ENCODE peak calls at places on chromosomes 13 and 19, in nine cellular contexts. One of them, this sample, is unnamed.

GRCh38 chr19:19777692-19778091 is 43.9 kb downstream of the ZNF506 start:
- DNase-seq in stimulated activated CD8-positive, alpha-beta memory T cell treated with anti-CD3 and anti-CD28 coated beads, Interleukin-15, amount 100 ng/mL, for 24 hours: no peak
- DNase-seq in immature natural killer cell: no peak
- DNase-seq in progenitor cell of endocrine pancreas: no peak
- DNase-seq in NCI-H748 treated with DMSO at 0.1 percent for 48 hours: no peak
- DNase-seq in nucleus accumbens: no peak
- DNase-seq in ELF-1: no peak
- DNase-seq in NCI-H1092 treated with DMSO at 0.1 percent for 48 hours: no peak
- DNase-seq in uterus: no peak
- DNase-seq in this sample: no peak

GRCh38 chr19:8075158-8076086 is 22.9 kb downstream of the CCL25 start:
- DNase-seq in uterus: no peak
- DNase-seq in stimulated activated CD8-positive, alpha-beta memory T cell treated with anti-CD3 and anti-CD28 coated beads, Interleukin-15, amount 100 ng/mL, for 24 hours: no peak
- DNase-seq in ELF-1: no peak
- DNase-seq in NCI-H1092 treated with DMSO at 0.1 percent for 48 hours: no peak
- DNase-seq in NCI-H748 treated with DMSO at 0.1 percent for 48 hours: no peak
- DNase-seq in immature natural killer cell: no peak
- DNase-seq in progenitor cell of endocrine pancreas: no peak
- DNase-seq in nucleus accumbens: no peak
- DNase-seq in this sample: no peak

GRCh38 chr13:109154546-109154945 is 525.1 kb downstream of the MYO16 start:
- DNase-seq in nucleus accumbens: no peak
- DNase-seq in stimulated activated CD8-positive, alpha-beta memory T cell treated with anti-CD3 and anti-CD28 coated beads, Interleukin-15, amount 100 ng/mL, for 24 hours: no peak
- DNase-seq in progenitor cell of endocrine pancreas: no peak
- DNase-seq in uterus: no peak
- DNase-seq in immature natural killer cell: no peak
- DNase-seq in ELF-1: no peak
- DNase-seq in NCI-H1092 treated with DMSO at 0.1 percent for 48 hours: no peak
- DNase-seq in NCI-H748 treated with DMSO at 0.1 percent for 48 hours: no peak
- DNase-seq in this sample: no peak

GRCh38 chr19:6821639-6822310 is 49.3 kb downstream of the VAV1 start:
- DNase-seq in ELF-1: no peak
- DNase-seq in NCI-H1092 treated with DMSO at 0.1 percent for 48 hours: no peak
- DNase-seq in progenitor cell of endocrine pancreas: no peak
- DNase-seq in NCI-H748 treated with DMSO at 0.1 percent for 48 hours: no peak
- DNase-seq in nucleus accumbens: no peak
- DNase-seq in stimulated activated CD8-positive, alpha-beta memory T cell treated with anti-CD3 and anti-CD28 coated beads, Interleukin-15, amount 100 ng/mL, for 24 hours: no peak
- DNase-seq in immature natural killer cell: no peak
- DNase-seq in uterus: no peak
- DNase-seq in this sample: no peak

GRCh38 chr13:79108914-79109643 is 297.0 kb downstream of the RBM26 start:
- DNase-seq in uterus: no peak
- DNase-seq in stimulated activated CD8-positive, alpha-beta memory T cell treated with anti-CD3 and anti-CD28 coated beads, Interleukin-15, amount 100 ng/mL, for 24 hours: no peak
- DNase-seq in NCI-H1092 treated with DMSO at 0.1 percent for 48 hours: peak; percentile 99
- DNase-seq in ELF-1: no peak
- DNase-seq in NCI-H748 treated with DMSO at 0.1 percent for 48 hours: peak; percentile 88
- DNase-seq in nucleus accumbens: no peak
- DNase-seq in progenitor cell of endocrine pancreas: no peak
- DNase-seq in immature natural killer cell: no peak
- DNase-seq in this sample: no peak

GRCh38 chr19:34367424-34367957 is 2.5 kb downstream of the GPI start:
- DNase-seq in stimulated activated CD8-positive, alpha-beta memory T cell treated with anti-CD3 and anti-CD28 coated beads, Interleukin-15, amount 100 ng/mL, for 24 hours: no peak
- DNase-seq in NCI-H1092 treated with DMSO at 0.1 percent for 48 hours: no peak
- DNase-seq in NCI-H748 treated with DMSO at 0.1 percent for 48 hours: no peak
- DNase-seq in progenitor cell of endocrine pancreas: no peak
- DNase-seq in ELF-1: no peak
- DNase-seq in immature natural killer cell: no peak
- DNase-seq in nucleus accumbens: no peak
- DNase-seq in uterus: no peak
- DNase-seq in this sample: no peak

GRCh38 chr13:50617134-50617721 is 226.3 kb downstream of the DLEU7 start:
- DNase-seq in uterus: peak; percentile 41
- DNase-seq in stimulated activated CD8-positive, alpha-beta memory T cell treated with anti-CD3 and anti-CD28 coated beads, Interleukin-15, amount 100 ng/mL, for 24 hours: no peak
- DNase-seq in NCI-H748 treated with DMSO at 0.1 percent for 48 hours: no peak
- DNase-seq in ELF-1: no peak
- DNase-seq in NCI-H1092 treated with DMSO at 0.1 percent for 48 hours: no peak
- DNase-seq in progenitor cell of endocrine pancreas: no peak
- DNase-seq in nucleus accumbens: no peak
- DNase-seq in immature natural killer cell: no peak
- DNase-seq in this sample: no peak

GRCh38 chr13:44296856-44297255 is 76.8 kb upstream of the SERP2 start:
- DNase-seq in nucleus accumbens: no peak
- DNase-seq in NCI-H748 treated with DMSO at 0.1 percent for 48 hours: no peak
- DNase-seq in ELF-1: no peak
- DNase-seq in immature natural killer cell: no peak
- DNase-seq in stimulated activated CD8-positive, alpha-beta memory T cell treated with anti-CD3 and anti-CD28 coated beads, Interleukin-15, amount 100 ng/mL, for 24 hours: no peak
- DNase-seq in progenitor cell of endocrine pancreas: no peak
- DNase-seq in uterus: no peak
- DNase-seq in NCI-H1092 treated with DMSO at 0.1 percent for 48 hours: no peak
- DNase-seq in this sample: no peak

GRCh38 chr19:17448190-17448967 is at the start of gene TMEM221:
- DNase-seq in NCI-H748 treated with DMSO at 0.1 percent for 48 hours: no peak
- DNase-seq in NCI-H1092 treated with DMSO at 0.1 percent for 48 hours: no peak
- DNase-seq in ELF-1: peak; percentile 38
- DNase-seq in progenitor cell of endocrine pancreas: peak; percentile 71
- DNase-seq in immature natural killer cell: peak; percentile 24
- DNase-seq in nucleus accumbens: peak; percentile 7
- DNase-seq in stimulated activated CD8-positive, alpha-beta memory T cell treated with anti-CD3 and anti-CD28 coated beads, Interleukin-15, amount 100 ng/mL, for 24 hours: no peak
- DNase-seq in uterus: peak; percentile 49
- DNase-seq in this sample: peak; percentile 88

GRCh38 chr19:10915511-10916091 is 12.8 kb downstream of the YIPF2 start:
- DNase-seq in stimulated activated CD8-positive, alpha-beta memory T cell treated with anti-CD3 and anti-CD28 coated beads, Interleukin-15, amount 100 ng/mL, for 24 hours: no peak
- DNase-seq in NCI-H748 treated with DMSO at 0.1 percent for 48 hours: no peak
- DNase-seq in immature natural killer cell: no peak
- DNase-seq in ELF-1: no peak
- DNase-seq in uterus: no peak
- DNase-seq in progenitor cell of endocrine pancreas: no peak
- DNase-seq in nucleus accumbens: no peak
- DNase-seq in NCI-H1092 treated with DMSO at 0.1 percent for 48 hours: no peak
- DNase-seq in this sample: no peak

GRCh38 chr19:11814707-11815050 is 606 bp downstream of the ZNF440 start:
- DNase-seq in uterus: no peak
- DNase-seq in ELF-1: peak; percentile 42
- DNase-seq in NCI-H748 treated with DMSO at 0.1 percent for 48 hours: no peak
- DNase-seq in stimulated activated CD8-positive, alpha-beta memory T cell treated with anti-CD3 and anti-CD28 coated beads, Interleukin-15, amount 100 ng/mL, for 24 hours: no peak
- DNase-seq in NCI-H1092 treated with DMSO at 0.1 percent for 48 hours: peak; percentile 14
- DNase-seq in immature natural killer cell: no peak
- DNase-seq in progenitor cell of endocrine pancreas: no peak
- DNase-seq in nucleus accumbens: no peak
- DNase-seq in this sample: peak; percentile 69

GRCh38 chr19:49712397-49712859 is 21.5 kb downstream of the CPT1C start:
- DNase-seq in nucleus accumbens: no peak
- DNase-seq in NCI-H748 treated with DMSO at 0.1 percent for 48 hours: no peak
- DNase-seq in ELF-1: peak; percentile 96
- DNase-seq in uterus: peak; percentile 95
- DNase-seq in progenitor cell of endocrine pancreas: no peak
- DNase-seq in immature natural killer cell: no peak
- DNase-seq in NCI-H1092 treated with DMSO at 0.1 percent for 48 hours: no peak
- DNase-seq in stimulated activated CD8-positive, alpha-beta memory T cell treated with anti-CD3 and anti-CD28 coated beads, Interleukin-15, amount 100 ng/mL, for 24 hours: no peak
- DNase-seq in this sample: peak; percentile 20

GRCh38 chr13:91032104-91032503 is 315.4 kb upstream of the MIR17HG start:
- DNase-seq in immature natural killer cell: no peak
- DNase-seq in ELF-1: no peak
- DNase-seq in nucleus accumbens: no peak
- DNase-seq in NCI-H748 treated with DMSO at 0.1 percent for 48 hours: no peak
- DNase-seq in stimulated activated CD8-positive, alpha-beta memory T cell treated with anti-CD3 and anti-CD28 coated beads, Interleukin-15, amount 100 ng/mL, for 24 hours: no peak
- DNase-seq in NCI-H1092 treated with DMSO at 0.1 percent for 48 hours: no peak
- DNase-seq in uterus: no peak
- DNase-seq in progenitor cell of endocrine pancreas: no peak
- DNase-seq in this sample: no peak

GRCh38 chr19:31905980-31906948 is 439.1 kb upstream of the ZNF507 start:
- DNase-seq in uterus: peak; percentile 58
- DNase-seq in immature natural killer cell: no peak
- DNase-seq in nucleus accumbens: no peak
- DNase-seq in NCI-H748 treated with DMSO at 0.1 percent for 48 hours: no peak
- DNase-seq in NCI-H1092 treated with DMSO at 0.1 percent for 48 hours: no peak
- DNase-seq in ELF-1: no peak
- DNase-seq in progenitor cell of endocrine pancreas: no peak
- DNase-seq in stimulated activated CD8-positive, alpha-beta memory T cell treated with anti-CD3 and anti-CD28 coated beads, Interleukin-15, amount 100 ng/mL, for 24 hours: no peak
- DNase-seq in this sample: peak; percentile 66

GRCh38 chr13:110444226-110444653 is 117.3 kb downstream of the RAB20 start:
- DNase-seq in stimulated activated CD8-positive, alpha-beta memory T cell treated with anti-CD3 and anti-CD28 coated beads, Interleukin-15, amount 100 ng/mL, for 24 hours: no peak
- DNase-seq in ELF-1: no peak
- DNase-seq in progenitor cell of endocrine pancreas: no peak
- DNase-seq in NCI-H1092 treated with DMSO at 0.1 percent for 48 hours: no peak
- DNase-seq in immature natural killer cell: no peak
- DNase-seq in NCI-H748 treated with DMSO at 0.1 percent for 48 hours: no peak
- DNase-seq in uterus: peak; percentile 58
- DNase-seq in nucleus accumbens: no peak
- DNase-seq in this sample: no peak

GRCh38 chr13:76440568-76440967 is 445.6 kb downstream of the KCTD12 start:
- DNase-seq in immature natural killer cell: no peak
- DNase-seq in uterus: no peak
- DNase-seq in stimulated activated CD8-positive, alpha-beta memory T cell treated with anti-CD3 and anti-CD28 coated beads, Interleukin-15, amount 100 ng/mL, for 24 hours: no peak
- DNase-seq in ELF-1: no peak
- DNase-seq in nucleus accumbens: no peak
- DNase-seq in NCI-H748 treated with DMSO at 0.1 percent for 48 hours: no peak
- DNase-seq in NCI-H1092 treated with DMSO at 0.1 percent for 48 hours: no peak
- DNase-seq in progenitor cell of endocrine pancreas: no peak
- DNase-seq in this sample: no peak

GRCh38 chr19:5016781-5017180 is 47.9 kb downstream of the KDM4B start:
- DNase-seq in NCI-H748 treated with DMSO at 0.1 percent for 48 hours: no peak
- DNase-seq in NCI-H1092 treated with DMSO at 0.1 percent for 48 hours: no peak
- DNase-seq in nucleus accumbens: no peak
- DNase-seq in stimulated activated CD8-positive, alpha-beta memory T cell treated with anti-CD3 and anti-CD28 coated beads, Interleukin-15, amount 100 ng/mL, for 24 hours: no peak
- DNase-seq in ELF-1: no peak
- DNase-seq in immature natural killer cell: no peak
- DNase-seq in progenitor cell of endocrine pancreas: no peak
- DNase-seq in uterus: no peak
- DNase-seq in this sample: peak; percentile 18

GRCh38 chr19:36054733-36055686 is at the start of gene WDR62:
- DNase-seq in ELF-1: peak; percentile 97
- DNase-seq in nucleus accumbens: peak; percentile 97
- DNase-seq in NCI-H748 treated with DMSO at 0.1 percent for 48 hours: peak; percentile 98
- DNase-seq in immature natural killer cell: peak; percentile 95
- DNase-seq in progenitor cell of endocrine pancreas: peak; percentile 92
- DNase-seq in uterus: peak; percentile 49
- DNase-seq in NCI-H1092 treated with DMSO at 0.1 percent for 48 hours: peak; percentile 96
- DNase-seq in stimulated activated CD8-positive, alpha-beta memory T cell treated with anti-CD3 and anti-CD28 coated beads, Interleukin-15, amount 100 ng/mL, for 24 hours: peak; percentile 88
- DNase-seq in this sample: peak; percentile 97

GRCh38 chr13:29978211-29978610 is 127.8 kb upstream of the UBL3 start:
- DNase-seq in NCI-H748 treated with DMSO at 0.1 percent for 48 hours: no peak
- DNase-seq in stimulated activated CD8-positive, alpha-beta memory T cell treated with anti-CD3 and anti-CD28 coated beads, Interleukin-15, amount 100 ng/mL, for 24 hours: no peak
- DNase-seq in progenitor cell of endocrine pancreas: no peak
- DNase-seq in ELF-1: no peak
- DNase-seq in NCI-H1092 treated with DMSO at 0.1 percent for 48 hours: no peak
- DNase-seq in uterus: no peak
- DNase-seq in immature natural killer cell: no peak
- DNase-seq in nucleus accumbens: no peak
- DNase-seq in this sample: no peak

GRCh38 chr13:43424386-43424785 is 362.4 kb downstream of the ENOX1 start:
- DNase-seq in nucleus accumbens: no peak
- DNase-seq in progenitor cell of endocrine pancreas: no peak
- DNase-seq in stimulated activated CD8-positive, alpha-beta memory T cell treated with anti-CD3 and anti-CD28 coated beads, Interleukin-15, amount 100 ng/mL, for 24 hours: no peak
- DNase-seq in NCI-H1092 treated with DMSO at 0.1 percent for 48 hours: no peak
- DNase-seq in ELF-1: no peak
- DNase-seq in immature natural killer cell: no peak
- DNase-seq in uterus: no peak
- DNase-seq in NCI-H748 treated with DMSO at 0.1 percent for 48 hours: no peak
- DNase-seq in this sample: peak; percentile 54

GRCh38 chr13:102872531-102872930 is 26.7 kb downstream of the ERCC5 start:
- DNase-seq in NCI-H1092 treated with DMSO at 0.1 percent for 48 hours: no peak
- DNase-seq in stimulated activated CD8-positive, alpha-beta memory T cell treated with anti-CD3 and anti-CD28 coated beads, Interleukin-15, amount 100 ng/mL, for 24 hours: no peak
- DNase-seq in NCI-H748 treated with DMSO at 0.1 percent for 48 hours: no peak
- DNase-seq in nucleus accumbens: no peak
- DNase-seq in uterus: no peak
- DNase-seq in ELF-1: no peak
- DNase-seq in immature natural killer cell: no peak
- DNase-seq in progenitor cell of endocrine pancreas: no peak
- DNase-seq in this sample: no peak

GRCh38 chr13:26423634-26424033 is 133.8 kb upstream of the WASF3 start:
- DNase-seq in progenitor cell of endocrine pancreas: no peak
- DNase-seq in stimulated activated CD8-positive, alpha-beta memory T cell treated with anti-CD3 and anti-CD28 coated beads, Interleukin-15, amount 100 ng/mL, for 24 hours: no peak
- DNase-seq in uterus: peak; percentile 75
- DNase-seq in nucleus accumbens: no peak
- DNase-seq in NCI-H1092 treated with DMSO at 0.1 percent for 48 hours: no peak
- DNase-seq in NCI-H748 treated with DMSO at 0.1 percent for 48 hours: no peak
- DNase-seq in immature natural killer cell: no peak
- DNase-seq in ELF-1: peak; percentile 76
- DNase-seq in this sample: no peak

GRCh38 chr19:5693195-5694166 is 3.4 kb downstream of the RPL36 start:
- DNase-seq in immature natural killer cell: no peak
- DNase-seq in NCI-H1092 treated with DMSO at 0.1 percent for 48 hours: no peak
- DNase-seq in uterus: no peak
- DNase-seq in NCI-H748 treated with DMSO at 0.1 percent for 48 hours: no peak
- DNase-seq in progenitor cell of endocrine pancreas: no peak
- DNase-seq in nucleus accumbens: no peak
- DNase-seq in stimulated activated CD8-positive, alpha-beta memory T cell treated with anti-CD3 and anti-CD28 coated beads, Interleukin-15, amount 100 ng/mL, for 24 hours: no peak
- DNase-seq in ELF-1: no peak
- DNase-seq in this sample: no peak

GRCh38 chr19:44553478-44554171 is 24.1 kb upstream of the CEACAM20 start:
- DNase-seq in nucleus accumbens: no peak
- DNase-seq in immature natural killer cell: no peak
- DNase-seq in ELF-1: no peak
- DNase-seq in progenitor cell of endocrine pancreas: no peak
- DNase-seq in NCI-H748 treated with DMSO at 0.1 percent for 48 hours: no peak
- DNase-seq in NCI-H1092 treated with DMSO at 0.1 percent for 48 hours: no peak
- DNase-seq in uterus: no peak
- DNase-seq in stimulated activated CD8-positive, alpha-beta memory T cell treated with anti-CD3 and anti-CD28 coated beads, Interleukin-15, amount 100 ng/mL, for 24 hours: no peak
- DNase-seq in this sample: no peak

GRCh38 chr19:45668342-45668871 is 386 bp downstream of the GIPR start:
- DNase-seq in ELF-1: no peak
- DNase-seq in immature natural killer cell: peak; percentile 47
- DNase-seq in nucleus accumbens: no peak
- DNase-seq in NCI-H748 treated with DMSO at 0.1 percent for 48 hours: no peak
- DNase-seq in progenitor cell of endocrine pancreas: no peak
- DNase-seq in stimulated activated CD8-positive, alpha-beta memory T cell treated with anti-CD3 and anti-CD28 coated beads, Interleukin-15, amount 100 ng/mL, for 24 hours: no peak
- DNase-seq in uterus: no peak
- DNase-seq in NCI-H1092 treated with DMSO at 0.1 percent for 48 hours: peak; percentile 2
- DNase-seq in this sample: no peak

GRCh38 chr13:99191900-99192399 is 8.7 kb upstream of the UBAC2 start:
- DNase-seq in nucleus accumbens: no peak
- DNase-seq in immature natural killer cell: no peak
- DNase-seq in NCI-H748 treated with DMSO at 0.1 percent for 48 hours: no peak
- DNase-seq in stimulated activated CD8-positive, alpha-beta memory T cell treated with anti-CD3 and anti-CD28 coated beads, Interleukin-15, amount 100 ng/mL, for 24 hours: no peak
- DNase-seq in NCI-H1092 treated with DMSO at 0.1 percent for 48 hours: no peak
- DNase-seq in uterus: no peak
- DNase-seq in progenitor cell of endocrine pancreas: no peak
- DNase-seq in ELF-1: no peak
- DNase-seq in this sample: peak; percentile 79

GRCh38 chr19:42289556-42290041 is 12.3 kb upstream of the PRR19 start:
- DNase-seq in immature natural killer cell: no peak
- DNase-seq in uterus: no peak
- DNase-seq in NCI-H1092 treated with DMSO at 0.1 percent for 48 hours: no peak
- DNase-seq in ELF-1: no peak
- DNase-seq in progenitor cell of endocrine pancreas: no peak
- DNase-seq in NCI-H748 treated with DMSO at 0.1 percent for 48 hours: no peak
- DNase-seq in nucleus accumbens: no peak
- DNase-seq in stimulated activated CD8-positive, alpha-beta memory T cell treated with anti-CD3 and anti-CD28 coated beads, Interleukin-15, amount 100 ng/mL, for 24 hours: no peak
- DNase-seq in this sample: no peak

GRCh38 chr19:5147971-5148793 is 179.3 kb downstream of the KDM4B start:
- DNase-seq in stimulated activated CD8-positive, alpha-beta memory T cell treated with anti-CD3 and anti-CD28 coated beads, Interleukin-15, amount 100 ng/mL, for 24 hours: no peak
- DNase-seq in nucleus accumbens: no peak
- DNase-seq in NCI-H1092 treated with DMSO at 0.1 percent for 48 hours: no peak
- DNase-seq in progenitor cell of endocrine pancreas: no peak
- DNase-seq in uterus: no peak
- DNase-seq in ELF-1: no peak
- DNase-seq in immature natural killer cell: no peak
- DNase-seq in NCI-H748 treated with DMSO at 0.1 percent for 48 hours: no peak
- DNase-seq in this sample: no peak

GRCh38 chr13:48561461-48562224 is 28.8 kb upstream of the RCBTB2 start:
- DNase-seq in NCI-H748 treated with DMSO at 0.1 percent for 48 hours: no peak
- DNase-seq in immature natural killer cell: peak; percentile 31
- DNase-seq in NCI-H1092 treated with DMSO at 0.1 percent for 48 hours: no peak
- DNase-seq in ELF-1: no peak
- DNase-seq in uterus: no peak
- DNase-seq in stimulated activated CD8-positive, alpha-beta memory T cell treated with anti-CD3 and anti-CD28 coated beads, Interleukin-15, amount 100 ng/mL, for 24 hours: no peak
- DNase-seq in nucleus accumbens: no peak
- DNase-seq in progenitor cell of endocrine pancreas: no peak
- DNase-seq in this sample: no peak

GRCh38 chr13:77516342-77516789 is 19.1 kb upstream of the SCEL start:
- DNase-seq in uterus: no peak
- DNase-seq in NCI-H748 treated with DMSO at 0.1 percent for 48 hours: no peak
- DNase-seq in progenitor cell of endocrine pancreas: no peak
- DNase-seq in immature natural killer cell: no peak
- DNase-seq in nucleus accumbens: no peak
- DNase-seq in NCI-H1092 treated with DMSO at 0.1 percent for 48 hours: no peak
- DNase-seq in ELF-1: no peak
- DNase-seq in stimulated activated CD8-positive, alpha-beta memory T cell treated with anti-CD3 and anti-CD28 coated beads, Interleukin-15, amount 100 ng/mL, for 24 hours: no peak
- DNase-seq in this sample: peak; percentile 74

GRCh38 chr19:4130635-4131438 is 6.9 kb upstream of the MAP2K2 start:
- DNase-seq in NCI-H748 treated with DMSO at 0.1 percent for 48 hours: no peak
- DNase-seq in nucleus accumbens: no peak
- DNase-seq in uterus: no peak
- DNase-seq in NCI-H1092 treated with DMSO at 0.1 percent for 48 hours: no peak
- DNase-seq in progenitor cell of endocrine pancreas: no peak
- DNase-seq in immature natural killer cell: no peak
- DNase-seq in stimulated activated CD8-positive, alpha-beta memory T cell treated with anti-CD3 and anti-CD28 coated beads, Interleukin-15, amount 100 ng/mL, for 24 hours: no peak
- DNase-seq in ELF-1: peak; percentile 21
- DNase-seq in this sample: no peak

This sample was measured in left kidney.